ENCODE peak calls at places on chromosomes 3 and 15, in seven cellular contexts. W is effector memory CD4-positive, alpha-beta T cell; X is fibroblast of pulmonary artery; V is left ventricle myocardium inferior; I is dorsolateral prefrontal cortex; K is NB4; A is transverse colon. C is an unnamed sample.

GRCh38 chr3:60657972-60658371 is 593.3 kb downstream of the FHIT start:
- DNase-seq in I (no peak), V (no peak), X (no peak), A (no peak), W (no peak), K (no peak), C (no peak)

GRCh38 chr15:70140543-70141375 is 43.0 kb upstream of the TLE3 start:
- DNase-seq in X (peak), V (no peak), I (no peak), K (peak), A (no peak), W (peak), C (no peak)

GRCh38 chr15:84894743-84895425 is 10.4 kb downstream of the SLC28A1 start:
- DNase-seq in K (no peak), V (no peak), A (no peak), X (no peak), W (no peak), I (no peak), C (no peak)

GRCh38 chr3:184239710-184240109 is 9.1 kb downstream of the ALG3 start:
- DNase-seq in I (no peak), V (no peak), W (no peak), A (no peak), K (no peak), X (no peak), C (no peak)

GRCh38 chr3:172159962-172160538 is 120.7 kb downstream of the FNDC3B start:
- DNase-seq in V (no peak), W (no peak), A (no peak), K (peak), I (no peak), X (peak), C (peak)

GRCh38 chr3:146115619-146116018 is 45.4 kb downstream of the PLOD2 start:
- DNase-seq in W (no peak), V (no peak), I (no peak), K (no peak), X (no peak), A (no peak), C (no peak)

GRCh38 chr3:71723452-71724170 is 1.6 kb downstream of the EIF4E3 start:
- DNase-seq in V (no peak), A (no peak), X (no peak), I (no peak), W (no peak), K (no peak), C (no peak)

GRCh38 chr3:10432156-10432845 is 73.1 kb downstream of the ATP2B2 start:
- DNase-seq in V (no peak), K (no peak), W (no peak), A (no peak), I (no peak), X (no peak), C (no peak)

GRCh38 chr3:198081421-198081844 is 121.4 kb downstream of the LMLN start:
- DNase-seq in V (no peak), K (no peak), X (no peak), I (no peak), A (no peak), W (no peak), C (no peak)

GRCh38 chr3:140948460-140949249 is 7.0 kb downstream of the SLC25A36 start:
- DNase-seq in X (no peak), A (no peak), W (no peak), K (no peak), I (no peak), V (no peak), C (no peak)

GRCh38 chr3:136883967-136884720 is 22.1 kb downstream of the NCK1 start:
- DNase-seq in W (no peak), A (no peak), V (no peak), K (no peak), I (no peak), X (no peak), C (no peak)

GRCh38 chr3:163785693-163786092 is 1292.6 kb downstream of the SI start:
- DNase-seq in X (no peak), K (peak), A (no peak), I (no peak), W (no peak), V (no peak), C (no peak)

GRCh38 chr3:192122832-192123594 is 604.3 kb downstream of the FGF12 start:
- DNase-seq in V (no peak), K (peak), A (no peak), I (no peak), W (no peak), X (no peak), C (no peak)

GRCh38 chr3:151992326-151993041 is 119.0 kb downstream of the SUCNR1 start:
- DNase-seq in W (no peak), V (no peak), X (no peak), K (no peak), A (no peak), I (no peak), C (no peak)

GRCh38 chr15:20348291-20348899 is 193.2 kb downstream of the GOLGA6L6 start:
- DNase-seq in A (no peak), W (no peak), V (no peak), I (no peak), K (no peak), X (no peak), C (no peak)

GRCh38 chr15:93399121-93399520 is 310.1 kb upstream of the RGMA start:
- DNase-seq in K (no peak), A (no peak), X (no peak), I (no peak), W (no peak), V (no peak), C (no peak)

GRCh38 chr3:73766599-73767378 is 142.0 kb upstream of the PDZRN3 start:
- DNase-seq in V (no peak), K (no peak), X (peak), I (no peak), A (no peak), W (no peak), C (no peak)

GRCh38 chr3:16200411-16200810 is 25.9 kb downstream of the GALNT15 start:
- DNase-seq in I (no peak), A (no peak), V (no peak), X (no peak), W (no peak), K (no peak), C (no peak)

GRCh38 chr3:147939425-147940196 is 530.4 kb downstream of the ZIC1 start:
- DNase-seq in V (no peak), W (no peak), A (no peak), I (peak), K (no peak), X (no peak), C (no peak)

GRCh38 chr15:76576526-76577279 is 240.1 kb downstream of the ISL2 start:
- DNase-seq in K (no peak), W (no peak), I (no peak), X (peak), A (peak), V (peak), C (peak)

GRCh38 chr15:97995881-97996603 is 35.5 kb downstream of the ARRDC4 start:
- DNase-seq in I (no peak), A (peak), K (peak), V (no peak), X (no peak), W (no peak), C (no peak)

GRCh38 chr15:73926191-73927002 is at the start of gene LOXL1:
- DNase-seq in W (no peak), X (peak), I (no peak), K (peak), A (peak), V (peak), C (peak)

GRCh38 chr3:21170964-21171363 is 580.0 kb downstream of the ZNF385D start:
- DNase-seq in K (peak), A (no peak), X (peak), I (no peak), V (no peak), W (no peak), C (no peak)

DNA sequence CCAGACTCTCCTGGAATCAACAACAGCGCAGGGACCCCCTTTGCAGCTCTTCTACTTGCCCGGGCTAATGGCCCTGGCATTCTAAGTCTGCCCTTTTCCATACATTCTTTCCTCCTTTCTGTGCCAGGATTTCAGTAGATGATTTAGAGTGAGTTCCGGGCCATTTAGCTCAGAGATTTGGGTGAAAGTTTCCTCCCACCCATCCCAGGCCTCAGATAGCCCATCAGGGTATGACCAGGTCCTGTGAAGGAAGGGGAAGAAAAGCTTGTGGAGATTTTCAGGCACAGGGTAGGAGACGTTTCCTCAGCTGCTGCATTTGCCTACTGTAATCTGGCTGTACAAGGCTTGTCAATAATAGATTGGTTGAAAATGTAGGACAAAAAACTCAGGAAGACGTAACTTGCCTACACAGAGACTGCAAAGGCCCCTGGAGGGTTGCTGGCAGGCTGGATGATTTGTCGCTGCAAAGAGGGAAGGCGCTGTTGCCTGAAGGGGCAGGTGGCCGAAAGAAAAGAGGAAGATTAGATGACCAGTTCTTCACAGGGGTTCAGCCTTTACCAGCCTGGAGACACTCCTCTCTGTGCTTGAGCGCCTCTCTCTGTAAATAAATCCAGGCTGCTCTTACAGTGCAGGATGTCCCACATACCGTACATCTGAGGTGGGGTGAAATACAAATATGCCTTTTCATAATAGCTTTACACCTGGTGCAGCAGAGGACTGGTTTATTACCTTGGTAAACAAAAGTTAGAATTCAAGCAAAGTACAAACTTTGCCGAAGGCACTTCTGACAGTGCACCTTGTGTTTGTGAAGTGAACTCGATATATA is 63.4 kb upstream of the BCL6 start:
- DNase-seq in I (no peak), K (peak), W (no peak), A (peak), V (no peak), X (no peak), C (peak)
- H3K4me3 ChIP-seq in I (no peak), K (no peak), W (no peak), A (no peak), V (no peak), X (no peak), C (no peak)

GRCh38 chr3:143004823-143005222 is 3.5 kb downstream of the U2SURP start:
- DNase-seq in V (no peak), I (no peak), A (no peak), W (no peak), X (no peak), K (no peak), C (no peak)
- H3K4me3 ChIP-seq in V (no peak), I (no peak), A (no peak), W (no peak), X (no peak), K (peak), C (no peak)

GRCh38 chr3:187291001-187291511 is 481 bp downstream of the MASP1 start:
- DNase-seq in X (peak), W (no peak), I (no peak), K (no peak), V (no peak), A (no peak), C (no peak)
- H3K4me3 ChIP-seq in X (no peak), W (no peak), I (peak), K (no peak), V (peak), A (peak), C (no peak)

GRCh38 chr3:120558784-120559227 is 37.3 kb upstream of the NDUFB4 start:
- DNase-seq in A (peak), K (peak), W (peak), I (peak), V (peak), X (peak), C (peak)
- H3K4me3 ChIP-seq in A (peak), K (peak), W (peak), I (peak), V (peak), X (peak), C (no peak)

GRCh38 chr3:122955916-122956684 is 71.5 kb downstream of the SEMA5B start:
- DNase-seq in W (no peak), K (no peak), A (no peak), V (no peak), I (no peak), X (no peak), C (no peak)
- H3K4me3 ChIP-seq in W (no peak), K (no peak), A (no peak), V (peak), I (no peak), X (no peak), C (no peak)

DNA sequence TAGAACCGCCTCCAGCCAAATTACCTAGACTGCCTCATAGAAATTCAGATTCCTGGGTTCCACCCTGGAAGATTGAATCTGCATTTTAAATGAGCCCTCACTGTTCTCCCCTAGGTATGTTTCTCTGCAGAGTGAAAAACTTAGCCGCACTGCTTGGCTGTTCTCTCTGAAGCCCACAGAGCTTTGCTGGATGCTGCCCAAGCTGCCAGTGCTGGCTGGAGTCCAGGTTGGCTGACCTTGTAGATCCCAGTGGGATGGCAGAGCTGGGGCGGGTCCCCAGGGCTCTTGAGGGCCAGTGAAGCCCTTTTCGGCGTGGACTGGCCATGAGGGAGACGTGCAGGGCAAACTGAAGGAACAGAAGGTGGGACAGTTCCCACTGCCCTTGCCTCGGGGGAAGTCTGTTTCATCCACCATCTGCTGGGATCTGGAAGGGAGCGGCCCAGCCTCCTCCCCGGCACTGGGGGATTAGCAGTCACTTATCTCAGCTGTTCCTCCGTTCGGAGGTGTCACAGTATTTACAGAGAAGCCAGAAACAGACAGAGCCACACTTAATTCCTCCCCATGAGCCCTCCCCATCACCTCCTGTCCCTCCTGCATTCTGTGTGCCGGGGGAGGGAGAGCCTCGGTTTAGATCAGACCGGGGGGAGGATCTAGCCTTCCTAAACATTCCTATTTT is 3.9 kb upstream of the ACTC1 start:
- DNase-seq in W (no peak), V (peak), A (no peak), I (no peak), K (no peak), X (peak), C (no peak)
- H3K4me3 ChIP-seq in W (no peak), V (peak), A (no peak), I (no peak), K (no peak), X (no peak), C (no peak)

DNA sequence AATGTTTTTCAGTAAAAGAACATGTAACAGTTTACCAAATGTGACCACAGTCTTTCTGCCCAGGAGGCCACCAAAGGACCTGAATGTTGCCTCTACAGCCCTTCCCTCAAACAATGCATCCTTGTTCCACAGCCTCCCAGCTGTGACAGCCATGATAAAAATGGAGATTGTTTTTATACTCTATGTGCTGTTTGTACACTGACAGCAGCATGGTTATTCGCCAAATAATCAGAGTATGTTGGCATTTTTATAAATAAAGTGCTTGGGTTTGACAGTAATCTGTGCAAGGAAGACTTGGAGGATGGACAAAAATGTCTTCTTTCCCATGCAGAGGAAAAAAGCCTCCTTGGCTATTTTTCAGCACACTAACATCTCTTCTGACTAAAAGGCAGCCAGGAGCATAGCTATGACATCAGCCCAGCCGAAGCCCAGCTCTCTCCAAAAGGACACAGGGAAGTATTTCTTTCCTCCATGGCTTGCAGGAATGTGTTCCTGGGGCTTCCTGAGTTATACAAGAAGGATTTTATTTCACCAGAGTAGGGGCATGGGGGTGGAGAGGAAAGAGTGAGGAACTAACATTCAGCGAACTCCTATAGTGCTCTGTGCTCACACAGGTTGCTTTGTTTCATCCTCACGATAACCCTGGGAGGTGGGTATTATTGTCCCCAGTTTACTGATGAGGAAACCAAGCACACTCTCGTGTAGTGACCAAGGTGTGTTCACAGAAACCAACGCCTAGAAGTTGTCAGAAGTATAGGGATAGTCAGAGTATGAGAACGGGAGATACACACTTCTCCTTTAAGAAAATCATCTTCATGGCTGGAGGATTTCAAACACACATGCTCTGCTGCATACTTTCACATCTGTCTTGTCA is 339.7 kb downstream of the MECOM start:
- DNase-seq in X (peak), A (no peak), I (no peak), W (no peak), V (peak), K (no peak), C (no peak)
- H3K4me3 ChIP-seq in X (no peak), A (no peak), I (no peak), W (no peak), V (peak), K (no peak), C (no peak)

GRCh38 chr3:35640736-35641135 is 1.4 kb downstream of the ARPP21 start:
- DNase-seq in A (no peak), X (no peak), V (no peak), K (no peak), I (no peak), W (no peak), C (no peak)

GRCh38 chr3:35645189-35645588 is 5.9 kb downstream of the ARPP21 start:
- DNase-seq in X (no peak), V (no peak), A (no peak), W (no peak), K (no peak), I (no peak), C (no peak)

GRCh38 chr3:35641920-35642532 is 2.7 kb downstream of the ARPP21 start:
- DNase-seq in X (no peak), K (no peak), I (no peak), V (no peak), W (no peak), A (no peak), C (no peak)

GRCh38 chr3:35643391-35643790 is 4.1 kb downstream of the ARPP21 start:
- DNase-seq in X (no peak), I (no peak), V (no peak), K (no peak), A (no peak), W (no peak), C (no peak)

GRCh38 chr3:35644461-35644860 is 5.1 kb downstream of the ARPP21 start:
- DNase-seq in X (no peak), I (no peak), V (no peak), K (no peak), W (no peak), A (no peak), C (no peak)
- H3K4me3 ChIP-seq in X (no peak), I (peak), V (no peak), K (no peak), W (no peak), A (no peak), C (no peak)